ENCODE peak calls at places on chromosomes 7 and 10, in four cellular contexts. B is adrenal gland, A is sigmoid colon, J is body of pancreas. V is an unnamed sample.

GRCh38 chr10:33311640-33312039 is 22.8 kb downstream of the NRP1 start:
- DNase-seq in J (no peak), B (no peak), A (no peak), V (no peak)

GRCh38 chr7:122212754-122213153 is 68.7 kb upstream of the AASS start:
- DNase-seq in A (no peak), B (no peak), J (no peak), V (no peak)

GRCh38 chr7:17530249-17530648 is 231.8 kb downstream of the AHR start:
- DNase-seq in J (no peak), B (no peak), A (no peak), V (no peak)

GRCh38 chr10:8873310-8873709 is 818.8 kb downstream of the GATA3 start:
- DNase-seq in B (no peak), J (no peak), A (no peak), V (no peak)

GRCh38 chr10:126041804-126042231 is 145.5 kb downstream of the FANK1 start:
- DNase-seq in J (peak; percentile 95), A (peak; percentile 84), B (peak; percentile 82), V (no peak)

GRCh38 chr7:117458977-117459583 is 20.7 kb upstream of the CFTR start:
- DNase-seq in B (no peak), J (no peak), A (no peak), V (peak; percentile 5)

GRCh38 chr7:2461268-2462026 is 14.8 kb downstream of the GRIFIN start:
- DNase-seq in A (peak; percentile 54), B (no peak), J (no peak), V (no peak)

GRCh38 chr10:119541046-119541445 is 1.5 kb downstream of the RGS10 start:
- DNase-seq in A (peak; percentile 58), B (no peak), J (no peak), V (no peak)

GRCh38 chr10:45160266-45160665 is 155.1 kb downstream of the OR13A1 start:
- DNase-seq in A (no peak), J (no peak), B (no peak), V (no peak)

GRCh38 chr10:4686644-4686996 is 139.4 kb upstream of the AKR1E2 start:
- DNase-seq in B (no peak), A (no peak), J (peak; percentile 27), V (no peak)

GRCh38 chr7:127226685-127227374 is 25.9 kb downstream of the GRM8 start:
- DNase-seq in B (no peak), A (no peak), J (no peak), V (no peak)

DNA sequence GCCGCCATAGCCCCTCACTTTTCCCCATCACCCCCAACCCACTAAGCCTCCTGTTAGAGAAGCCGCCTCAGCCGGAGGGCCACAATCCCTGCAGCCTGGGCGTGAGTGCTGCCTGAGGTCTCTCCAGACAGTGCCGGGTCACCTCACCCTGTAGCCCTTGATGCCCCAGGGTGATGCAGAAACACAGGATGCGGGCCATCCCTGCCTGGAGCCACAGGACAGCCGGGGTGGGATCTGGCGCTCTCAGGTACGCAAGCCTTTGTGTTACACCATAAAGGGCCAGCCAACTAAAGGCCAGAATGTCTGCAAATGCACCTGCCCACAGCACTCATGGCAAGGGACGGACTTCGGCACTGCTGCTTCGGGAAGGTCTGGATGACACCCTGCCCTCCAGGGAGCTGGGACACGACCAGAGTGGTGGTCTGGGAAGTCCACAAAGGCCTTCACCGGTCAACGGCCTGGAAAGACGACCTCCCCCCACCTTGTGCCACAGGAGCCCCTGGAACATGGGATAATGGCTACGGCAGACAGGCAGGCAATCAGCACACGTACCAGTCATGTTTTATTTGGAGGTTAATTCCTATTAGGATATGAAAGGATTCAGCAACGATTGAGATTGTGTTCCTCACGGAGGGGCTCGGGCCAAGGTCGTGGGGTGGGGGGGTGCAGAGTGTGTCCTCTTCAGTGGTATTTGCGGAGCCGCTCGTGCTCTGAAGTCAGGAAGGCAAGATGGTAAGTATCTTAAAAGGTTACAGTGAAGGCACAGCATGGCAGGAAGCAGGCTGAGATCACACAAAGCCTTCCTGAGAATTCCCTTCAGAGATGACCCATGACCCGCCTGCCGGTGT is 8.1 kb downstream of the ATP5MF start:
- DNase-seq in B (no peak), J (no peak), A (no peak), V (no peak)
- TF ChIP-seq POLR2A in B (no peak), J (no peak), A (no peak), V (no peak)

GRCh38 chr7:42237162-42237821 is at the start of gene GLI3:
- DNase-seq in B (peak; percentile 84), J (peak; percentile 71), A (peak; percentile 98), V (peak; percentile 100)

GRCh38 chr7:42235734-42236133 is 1.3 kb downstream of the GLI3 start:
- DNase-seq in A (peak; percentile 74), B (peak; percentile 25), J (no peak), V (peak; percentile 45)

GRCh38 chr7:42237891-42238531 is 1.0 kb upstream of the GLI3 start:
- DNase-seq in B (peak; percentile 78), A (peak; percentile 95), J (peak; percentile 21), V (peak; percentile 80)

GRCh38 chr7:42234736-42235135 is 2.3 kb downstream of the GLI3 start:
- DNase-seq in B (no peak), A (no peak), J (no peak), V (no peak)

DNA sequence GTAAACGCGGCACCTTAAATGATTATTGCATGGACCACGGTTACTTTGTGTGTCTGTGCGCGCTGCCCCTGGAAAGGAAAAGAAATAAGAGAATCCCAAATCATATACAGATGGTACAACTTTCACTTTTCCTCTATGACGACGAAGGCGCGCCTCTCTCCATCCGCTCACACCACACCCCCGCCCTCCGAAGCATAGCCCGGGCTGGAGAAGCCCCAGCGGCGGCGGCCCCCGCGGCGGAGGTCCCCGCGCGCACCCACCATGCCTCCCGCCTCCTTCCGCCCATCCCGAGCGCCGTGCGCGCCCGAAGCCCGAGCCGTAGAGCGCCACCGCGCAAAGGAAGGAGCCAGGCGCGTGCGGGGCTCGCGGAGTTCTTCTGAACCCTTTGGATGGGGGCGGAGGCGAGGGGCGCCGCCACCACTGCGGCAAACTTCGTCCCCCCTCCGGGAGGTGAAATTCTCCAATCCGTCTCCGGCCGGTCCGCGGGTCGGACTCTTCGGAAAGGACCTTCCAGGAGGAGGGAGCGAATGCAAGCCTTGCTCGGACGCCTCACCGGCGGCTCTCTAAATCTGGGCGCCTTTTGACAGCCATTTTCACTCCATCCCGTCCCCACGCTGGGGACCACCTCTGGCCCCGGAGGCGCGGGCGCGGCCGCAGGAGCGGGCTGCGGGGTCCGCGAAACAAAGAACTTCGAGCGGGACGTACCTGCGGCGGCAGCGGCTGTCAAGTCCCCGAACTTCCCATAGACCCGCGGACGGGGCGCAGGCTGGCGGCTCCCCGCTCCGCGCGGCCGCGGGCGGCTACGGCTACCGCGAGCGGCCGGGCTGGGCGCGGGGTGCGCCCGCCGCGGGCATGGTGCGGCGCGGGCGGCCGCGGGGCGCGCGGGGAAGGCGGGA is 495 bp downstream of the GLI3 start:
- DNase-seq in J (peak; percentile 26), A (peak; percentile 84), B (peak; percentile 54), V (peak; percentile 79)
- TF ChIP-seq POLR2A in J (peak; percentile 11), A (no peak), B (peak; percentile 47), V (peak; percentile 23)

GRCh38 chr7:139777948-139778841 is at the start of gene HIPK2:
- DNase-seq in B (peak; percentile 79), A (peak; percentile 86), J (peak; percentile 80), V (peak; percentile 83)
- TF ChIP-seq POLR2A in B (no peak), A (no peak), J (no peak), V (peak; percentile 63)

GRCh38 chr7:584820-585219 is 65.2 kb upstream of the PDGFA start:
- DNase-seq in A (no peak), J (no peak), B (no peak), V (no peak)
- TF ChIP-seq POLR2A in A (no peak), J (no peak), B (no peak), V (no peak)

GRCh38 chr7:103887050-103887449 is 102.4 kb downstream of the RELN start:
- DNase-seq in B (no peak), J (no peak), A (no peak), V (no peak)
- TF ChIP-seq POLR2A in B (no peak), J (no peak), A (no peak), V (no peak)

DNA sequence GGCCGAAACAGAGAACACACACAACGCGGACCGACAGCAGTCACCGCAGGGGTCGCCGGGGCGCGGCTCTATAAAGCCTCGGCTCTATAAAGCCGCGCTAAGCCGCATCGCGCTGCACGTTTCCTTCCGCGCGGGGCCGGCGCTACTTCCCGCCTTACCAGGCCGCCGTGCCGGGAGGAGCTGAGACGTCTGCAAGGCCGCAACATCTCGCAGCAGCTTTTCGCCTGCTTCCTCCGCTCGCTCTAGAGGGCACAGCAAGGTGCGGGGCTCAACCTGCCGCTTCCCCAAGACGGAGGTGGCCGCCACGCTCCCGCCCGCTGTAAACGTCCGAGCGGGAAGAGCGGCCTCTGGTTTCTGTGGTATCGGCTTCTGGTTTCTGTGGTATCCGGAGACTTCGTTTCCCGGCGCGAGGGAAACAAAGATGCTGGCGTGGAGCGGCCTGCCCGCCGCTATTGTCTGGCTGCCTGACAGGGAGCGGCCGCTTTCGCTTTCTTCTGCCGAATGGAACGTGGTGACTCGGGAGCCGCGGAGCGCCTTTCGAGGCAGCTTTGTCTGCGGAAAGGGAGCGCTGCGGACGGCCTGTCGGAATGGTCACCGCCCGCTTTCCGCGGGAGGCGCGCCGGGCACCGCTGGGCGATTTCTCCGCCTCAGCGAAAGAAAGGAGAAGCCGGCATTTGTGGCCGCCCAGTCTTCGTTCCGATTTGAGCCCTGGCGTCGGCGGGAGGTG is 91.8 kb downstream of the SPAG6 start:
- DNase-seq in B (peak; percentile 86), J (peak; percentile 90), A (peak; percentile 96), V (peak; percentile 34)
- TF ChIP-seq POLR2A in B (peak; percentile 92), J (peak; percentile 94), A (peak; percentile 80), V (peak; percentile 92)

DNA sequence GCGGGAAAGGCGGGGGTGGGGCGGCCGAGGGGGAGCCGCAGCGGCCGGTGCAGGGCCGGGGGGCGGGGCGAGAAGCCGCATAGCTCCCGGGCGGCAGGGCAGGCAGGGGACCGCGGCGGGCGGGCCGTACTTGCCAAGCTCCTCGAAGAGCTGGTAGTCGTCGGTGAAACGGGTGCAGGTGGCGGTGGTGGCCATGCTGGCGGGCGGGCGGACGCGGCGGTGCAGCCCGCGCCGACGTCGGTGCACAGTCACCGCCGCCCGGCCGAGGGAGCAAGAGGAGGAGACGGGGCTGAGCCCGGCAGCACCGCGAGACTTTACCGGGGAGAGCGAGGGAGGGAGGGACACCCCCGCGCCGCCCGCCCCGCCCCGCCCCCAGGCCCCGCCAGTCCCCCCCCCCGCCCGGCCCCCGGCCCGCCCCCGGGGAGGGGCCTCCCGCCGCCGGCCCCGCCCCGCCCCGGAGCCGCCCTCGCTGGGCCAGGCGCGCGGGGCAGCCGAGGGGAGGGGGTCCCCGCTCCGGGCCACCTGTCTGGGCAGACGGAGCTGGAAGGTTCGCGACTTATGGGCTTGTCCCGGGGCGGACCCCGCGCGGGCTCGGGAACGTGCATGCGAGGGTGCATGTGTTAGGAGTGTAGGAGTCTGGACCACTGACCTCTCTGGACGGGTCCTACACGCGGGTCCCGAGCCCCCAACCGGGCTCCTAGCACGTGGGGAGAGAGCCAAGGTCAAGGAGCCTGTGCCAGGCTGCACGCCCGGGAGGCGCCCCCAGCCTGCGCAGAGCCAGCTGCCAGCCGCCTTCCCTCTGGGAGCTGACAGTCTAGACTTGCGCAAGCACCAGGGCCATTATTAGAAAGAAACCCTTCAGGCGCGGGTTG is at the start of gene CAMK2G:
- DNase-seq in B (peak; percentile 89), J (peak; percentile 87), A (peak; percentile 95), V (peak; percentile 98)
- TF ChIP-seq POLR2A in B (peak; percentile 63), J (peak; percentile 73), A (peak; percentile 27), V (peak; percentile 80)

DNA sequence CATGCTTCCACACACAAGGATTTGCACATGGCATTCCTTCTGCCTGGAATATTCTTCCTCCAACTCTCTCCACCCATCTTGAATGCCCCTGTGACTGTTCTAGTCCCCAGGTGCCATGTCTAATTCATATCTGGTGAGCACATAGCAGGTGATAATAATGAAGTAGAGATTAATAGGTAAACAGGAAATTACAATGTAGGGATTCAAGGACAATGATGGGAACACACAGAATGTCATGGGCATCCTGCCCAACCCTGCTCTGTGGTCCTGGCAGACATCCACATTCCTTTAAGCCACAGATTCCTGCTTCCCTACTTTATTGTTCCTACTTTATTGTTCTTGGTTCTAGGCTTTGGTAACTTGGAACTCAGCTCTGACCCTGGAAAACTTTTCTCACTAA is 115.8 kb downstream of the THSD7A start:
- DNase-seq in B (no peak), A (no peak), J (peak; percentile 42), V (no peak)
- TF ChIP-seq POLR2A in B (no peak), A (no peak), J (no peak), V (no peak)

GRCh38 chr7:76272142-76272541 is 30.3 kb upstream of the HSPB1 start:
- DNase-seq in J (no peak), B (no peak), A (no peak), V (no peak)
- TF ChIP-seq POLR2A in J (no peak), B (no peak), A (no peak), V (no peak)

V was measured in H54.